ENCODE peak calls at places on chromosomes 12 and 14, in five cellular contexts. E, W, M, Y and Z are unnamed samples.

GRCh38 chr14:75315143-75315542 is 36.5 kb downstream of the FOS start:
- DNase-seq in E (no peak), W (no peak), M (peak), Y (no peak), Z (peak)

GRCh38 chr14:103721334-103722120 is 5.9 kb downstream of the ZFYVE21 start:
- DNase-seq in E (no peak), W (no peak), M (peak), Y (no peak), Z (peak)

GRCh38 chr12:51335931-51336330 is 10.5 kb downstream of the CELA1 start:
- DNase-seq in E (no peak), W (no peak), M (peak), Y (no peak), Z (no peak)

GRCh38 chr12:8628731-8629130 is 16.1 kb upstream of the AICDA start:
- DNase-seq in E (no peak), W (no peak), M (no peak), Y (no peak), Z (no peak)

GRCh38 chr12:1830981-1831930 is 10.9 kb downstream of the LRTM2 start:
- DNase-seq in E (no peak), W (peak), M (peak), Y (peak), Z (no peak)

GRCh38 chr14:20748439-20748838 is 2.8 kb downstream of the EDDM3A start:
- DNase-seq in E (no peak), W (no peak), M (no peak), Y (no peak), Z (no peak)

GRCh38 chr12:39605996-39606395 is 13.6 kb downstream of the ABCD2 start:
- DNase-seq in E (no peak), W (no peak), M (peak), Y (no peak), Z (no peak)

GRCh38 chr14:91154851-91155625 is 41.2 kb downstream of the DGLUCY start:
- DNase-seq in E (no peak), W (peak), M (peak), Y (no peak), Z (no peak)

GRCh38 chr12:84804691-84805473 is 107.7 kb downstream of the SLC6A15 start:
- DNase-seq in E (no peak), W (no peak), M (no peak), Y (no peak), Z (no peak)

GRCh38 chr14:67965684-67966083 is 146.1 kb downstream of the RAD51B start:
- DNase-seq in E (no peak), W (no peak), M (no peak), Y (no peak), Z (no peak)

GRCh38 chr12:89353823-89354629 is 1.7 kb upstream of the DUSP6 start:
- DNase-seq in E (peak), W (peak), M (peak), Y (peak), Z (peak)

GRCh38 chr14:68771631-68772030 is 21.2 kb downstream of the ZFP36L1 start:
- DNase-seq in E (no peak), W (no peak), M (no peak), Y (no peak), Z (no peak)

GRCh38 chr14:83765200-83765599 is 1764.7 kb upstream of the FLRT2 start:
- DNase-seq in E (no peak), W (no peak), M (no peak), Y (no peak), Z (no peak)

GRCh38 chr12:74229671-74230070 is 308.0 kb upstream of the ATXN7L3B start:
- DNase-seq in E (no peak), W (no peak), M (no peak), Y (no peak), Z (no peak)

GRCh38 chr12:14714437-14714836 is 18.0 kb upstream of the GUCY2C start:
- DNase-seq in E (no peak), W (no peak), M (no peak), Y (no peak), Z (no peak)

GRCh38 chr12:125140918-125141573 is 75.8 kb downstream of the AACS start:
- DNase-seq in E (no peak), W (no peak), M (peak), Y (peak), Z (no peak)

GRCh38 chr12:65646127-65646643 is 178.1 kb upstream of the HMGA2 start:
- DNase-seq in E (no peak), W (no peak), M (no peak), Y (no peak), Z (no peak)

GRCh38 chr12:6443361-6443983 is 1.3 kb upstream of the CD27 start:
- DNase-seq in E (no peak), W (no peak), M (no peak), Y (no peak), Z (no peak)

GRCh38 chr12:95446511-95446910 is 27.4 kb upstream of the METAP2 start:
- DNase-seq in E (no peak), W (peak), M (peak), Y (peak), Z (no peak)

GRCh38 chr14:77225254-77225653 is 43.7 kb downstream of the TMEM63C start:
- DNase-seq in E (no peak), W (no peak), M (no peak), Y (no peak), Z (no peak)

GRCh38 chr12:95173392-95174251 is 43.6 kb downstream of the FGD6 start:
- DNase-seq in E (no peak), W (peak), M (peak), Y (peak), Z (no peak)